ENCODE peak calls at places on chromosomes 13 and 19, in six cellular contexts. P is lower leg skin, E is adrenal gland, S is mucosa of descending colon, I is prostate gland, M is Peyer's patch. Z is an unnamed sample.
A peak's percentile ranks its signal among the peaks of the same experiment; 100 is the strongest.

GRCh38 chr19:12867120-12868099 is 13.8 kb downstream of the DNASE2 start:
- DNase-seq in P (no peak), E (peak; percentile 56), I (peak; percentile 41), S (peak; percentile 83), M (peak; percentile 83), Z (no peak)

GRCh38 chr19:14672043-14672872 is 2.4 kb downstream of the ADGRE3 start:
- DNase-seq in I (no peak), P (peak; percentile 23), E (no peak), S (no peak), M (no peak), Z (no peak)

GRCh38 chr19:18889949-18890745 is 5.8 kb downstream of the CERS1 start:
- DNase-seq in M (no peak), I (no peak), E (no peak), S (no peak), P (no peak), Z (no peak)

GRCh38 chr19:5186293-5187050 is 154.1 kb downstream of the PTPRS start:
- DNase-seq in S (no peak), I (no peak), P (no peak), E (no peak), M (no peak), Z (peak; percentile 25)

GRCh38 chr19:52941941-52942370 is 18.7 kb upstream of the ZNF888 start:
- DNase-seq in E (peak; percentile 26), I (peak; percentile 21), P (peak; percentile 90), M (peak; percentile 61), S (peak; percentile 61), Z (no peak)

GRCh38 chr13:44693156-44693826 is 117.2 kb upstream of the TSC22D1 start:
- DNase-seq in I (no peak), M (no peak), P (peak; percentile 40), E (no peak), S (no peak), Z (no peak)

GRCh38 chr13:26247011-26247410 is 6.9 kb upstream of the CDK8 start:
- DNase-seq in M (no peak), E (no peak), I (no peak), P (no peak), S (no peak), Z (no peak)

GRCh38 chr13:48158915-48159314 is 64.0 kb upstream of the MED4 start:
- DNase-seq in I (peak; percentile 44), S (no peak), P (no peak), M (no peak), E (no peak), Z (no peak)

GRCh38 chr13:75792526-75793187 is 156.5 kb downstream of the LMO7 start:
- DNase-seq in M (no peak), E (no peak), P (no peak), I (no peak), S (no peak), Z (no peak)

GRCh38 chr13:105165449-105166125 is 1369.9 kb downstream of the EFNB2 start:
- DNase-seq in S (peak; percentile 17), M (no peak), E (no peak), I (no peak), P (no peak), Z (no peak)

GRCh38 chr13:114167885-114168284 is 11.2 kb upstream of the CFAP97D2 start:
- DNase-seq in P (no peak), I (no peak), S (no peak), M (no peak), E (no peak), Z (no peak)

GRCh38 chr19:33438016-33438671 is 64.6 kb downstream of the CEBPG start:
- DNase-seq in P (no peak), I (no peak), E (no peak), M (no peak), S (peak; percentile 17), Z (no peak)

GRCh38 chr13:22107549-22107948 is 436.7 kb downstream of the FGF9 start:
- DNase-seq in P (no peak), S (no peak), M (no peak), E (peak; percentile 28), I (peak; percentile 45), Z (no peak)

GRCh38 chr19:46599716-46600392 is 1.3 kb upstream of the CALM3 start:
- DNase-seq in M (no peak), I (no peak), S (peak; percentile 34), P (peak; percentile 80), E (peak; percentile 30), Z (no peak)

GRCh38 chr13:72505376-72505775 is 222.1 kb downstream of the MZT1 start:
- DNase-seq in E (no peak), I (no peak), S (no peak), P (no peak), M (no peak), Z (no peak)

GRCh38 chr19:18119243-18120105 is 21.9 kb downstream of the MAST3 start:
- DNase-seq in P (no peak), S (no peak), I (no peak), M (peak; percentile 77), E (no peak), Z (no peak)

GRCh38 chr19:35744688-35745327 is 410 bp downstream of the U2AF1L4 start:
- DNase-seq in P (peak; percentile 99), S (peak; percentile 94), M (peak; percentile 98), I (peak; percentile 95), E (peak; percentile 98), Z (peak; percentile 82)

GRCh38 chr19:35745328-35746086 is at the start of the genes PSENEN and U2AF1L4:
- DNase-seq in P (peak; percentile 99), M (peak; percentile 99), I (peak; percentile 99), E (peak; percentile 99), S (peak; percentile 96), Z (peak; percentile 98)

GRCh38 chr19:35744335-35744687 is 907 bp downstream of the U2AF1L4 start:
- DNase-seq in I (no peak), E (no peak), M (no peak), P (no peak), S (no peak), Z (no peak)

GRCh38 chr19:35742121-35742724 is at the start of gene IGFLR1:
- DNase-seq in E (peak; percentile 64), I (no peak), P (no peak), S (no peak), M (peak; percentile 83), Z (no peak)

GRCh38 chr19:35743640-35744306 is 1.4 kb downstream of the U2AF1L4 start:
- DNase-seq in M (no peak), P (no peak), S (no peak), I (no peak), E (peak; percentile 34), Z (no peak)
- H3K4me3 ChIP-seq in M (peak overlapping the region; percentile 77), P (no peak overlapping the region), S (no peak overlapping the region), I (no peak overlapping the region), E (no peak overlapping the region), Z (no peak overlapping the region)

GRCh38 chr13:35854286-35854685 is 276.9 kb downstream of the DCLK1 start:
- DNase-seq in P (no peak), I (no peak), E (no peak), S (no peak), M (no peak), Z (no peak)
- H3K4me3 ChIP-seq in P (no peak overlapping the region), I (no peak overlapping the region), E (no peak overlapping the region), S (no peak overlapping the region), M (no peak overlapping the region), Z (no peak overlapping the region)

DNA sequence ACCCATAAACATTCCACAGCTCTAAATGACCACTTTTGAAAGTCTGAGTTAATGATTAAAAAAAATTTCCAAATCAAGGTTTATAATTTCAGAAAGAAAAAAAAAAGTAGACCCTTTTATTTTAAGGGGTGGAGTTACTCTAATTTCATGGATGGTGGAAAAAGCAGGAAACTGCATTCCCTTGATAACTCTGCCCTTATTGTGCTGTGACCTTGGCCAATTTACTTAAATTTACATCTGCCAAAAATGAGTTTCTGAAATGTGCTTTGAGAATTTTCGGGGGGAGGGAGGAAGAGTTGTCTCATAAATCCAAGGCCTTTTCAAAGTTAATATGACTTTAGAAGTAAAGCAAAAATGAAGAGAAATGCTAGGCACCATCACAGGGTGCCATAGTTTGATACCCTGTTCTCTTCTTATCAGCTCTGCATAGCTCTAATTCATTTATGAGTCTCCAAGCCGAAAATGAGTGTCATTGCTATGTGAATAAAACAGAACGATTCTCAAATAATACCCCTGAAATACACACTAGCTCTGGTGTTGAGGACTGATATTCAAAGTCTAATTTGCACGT is 367.0 kb downstream of the DACH1 start:
- DNase-seq in M (no peak), E (no peak), S (no peak), P (no peak), I (no peak), Z (no peak)
- H3K4me3 ChIP-seq in M (no peak overlapping the region), E (no peak overlapping the region), S (no peak overlapping the region), P (no peak overlapping the region), I (no peak overlapping the region), Z (no peak overlapping the region)

GRCh38 chr19:23972161-23972560 is 57.5 kb downstream of the ZNF726 start:
- DNase-seq in E (no peak), M (no peak), I (no peak), P (no peak), S (peak; percentile 23), Z (no peak)

GRCh38 chr19:23974941-23975340 is 60.3 kb downstream of the ZNF726 start:
- DNase-seq in S (no peak), P (no peak), E (no peak), M (no peak), I (no peak), Z (no peak)

GRCh38 chr19:23971598-23971997 is 56.9 kb downstream of the ZNF726 start:
- DNase-seq in I (no peak), P (no peak), E (no peak), S (peak; percentile 19), M (no peak), Z (no peak)
- H3K4me3 ChIP-seq in I (no peak overlapping the region), P (no peak overlapping the region), E (no peak overlapping the region), S (no peak overlapping the region), M (no peak overlapping the region), Z (no peak overlapping the region)

Z was measured in skeletal muscle cell.